ENCODE peak calls at places on chromosomes 7 and 10, in nine cellular contexts. One of them, this sample, is unnamed.

GRCh38 chr7:20217193-20217948 is at the start of gene MACC1:
- DNase-seq in left cardiac atrium: no peak
- DNase-seq in hippocampal formation: no peak
- DNase-seq in posterior cingulate gyrus: no peak
- DNase-seq in T-helper 2 cell treated with Interferon-gamma antibody and Interleukin-4, amounts not matched to agents 5 μg/mL and 100 μg/mL, for 36 hours: no peak
- DNase-seq in activated T-cell treated with anti-CD3 and anti-CD28 coated beads, Interleukin-2, amount 50 U/mL, for 48 hours: no peak
- DNase-seq in naive thymus-derived CD8-positive, alpha-beta T cell: no peak
- DNase-seq in cardiac muscle cell: peak
- DNase-seq in heart left ventricle: no peak
- DNase-seq in this sample: no peak

GRCh38 chr10:48400129-48400849 is 93.8 kb downstream of the MAPK8 start:
- DNase-seq in posterior cingulate gyrus: no peak
- DNase-seq in naive thymus-derived CD8-positive, alpha-beta T cell: no peak
- DNase-seq in hippocampal formation: no peak
- DNase-seq in activated T-cell treated with anti-CD3 and anti-CD28 coated beads, Interleukin-2, amount 50 U/mL, for 48 hours: no peak
- DNase-seq in left cardiac atrium: no peak
- DNase-seq in heart left ventricle: no peak
- DNase-seq in T-helper 2 cell treated with Interferon-gamma antibody and Interleukin-4, amounts not matched to agents 5 μg/mL and 100 μg/mL, for 36 hours: no peak
- DNase-seq in cardiac muscle cell: no peak
- DNase-seq in this sample: no peak

GRCh38 chr10:29100505-29100904 is 188.4 kb upstream of the LYZL1 start:
- DNase-seq in heart left ventricle: no peak
- DNase-seq in hippocampal formation: no peak
- DNase-seq in posterior cingulate gyrus: no peak
- DNase-seq in cardiac muscle cell: no peak
- DNase-seq in T-helper 2 cell treated with Interferon-gamma antibody and Interleukin-4, amounts not matched to agents 5 μg/mL and 100 μg/mL, for 36 hours: no peak
- DNase-seq in naive thymus-derived CD8-positive, alpha-beta T cell: no peak
- DNase-seq in left cardiac atrium: no peak
- DNase-seq in activated T-cell treated with anti-CD3 and anti-CD28 coated beads, Interleukin-2, amount 50 U/mL, for 48 hours: no peak
- DNase-seq in this sample: no peak

GRCh38 chr7:41612386-41612785 is 90.5 kb downstream of the INHBA start:
- DNase-seq in naive thymus-derived CD8-positive, alpha-beta T cell: no peak
- DNase-seq in heart left ventricle: no peak
- DNase-seq in posterior cingulate gyrus: no peak
- DNase-seq in cardiac muscle cell: no peak
- DNase-seq in left cardiac atrium: no peak
- DNase-seq in activated T-cell treated with anti-CD3 and anti-CD28 coated beads, Interleukin-2, amount 50 U/mL, for 48 hours: no peak
- DNase-seq in hippocampal formation: no peak
- DNase-seq in T-helper 2 cell treated with Interferon-gamma antibody and Interleukin-4, amounts not matched to agents 5 μg/mL and 100 μg/mL, for 36 hours: no peak
- DNase-seq in this sample: no peak

GRCh38 chr7:74290999-74291441 is 1.8 kb downstream of the CLIP2 start:
- DNase-seq in posterior cingulate gyrus: no peak
- DNase-seq in hippocampal formation: no peak
- DNase-seq in heart left ventricle: no peak
- DNase-seq in T-helper 2 cell treated with Interferon-gamma antibody and Interleukin-4, amounts not matched to agents 5 μg/mL and 100 μg/mL, for 36 hours: no peak
- DNase-seq in left cardiac atrium: no peak
- DNase-seq in cardiac muscle cell: no peak
- DNase-seq in naive thymus-derived CD8-positive, alpha-beta T cell: no peak
- DNase-seq in activated T-cell treated with anti-CD3 and anti-CD28 coated beads, Interleukin-2, amount 50 U/mL, for 48 hours: no peak
- DNase-seq in this sample: no peak

GRCh38 chr10:121683366-121683765 is 85.1 kb upstream of the FGFR2 start:
- DNase-seq in naive thymus-derived CD8-positive, alpha-beta T cell: no peak
- DNase-seq in heart left ventricle: no peak
- DNase-seq in activated T-cell treated with anti-CD3 and anti-CD28 coated beads, Interleukin-2, amount 50 U/mL, for 48 hours: no peak
- DNase-seq in hippocampal formation: no peak
- DNase-seq in T-helper 2 cell treated with Interferon-gamma antibody and Interleukin-4, amounts not matched to agents 5 μg/mL and 100 μg/mL, for 36 hours: no peak
- DNase-seq in posterior cingulate gyrus: no peak
- DNase-seq in left cardiac atrium: no peak
- DNase-seq in cardiac muscle cell: no peak
- DNase-seq in this sample: no peak

GRCh38 chr10:60781678-60782077 is 3.4 kb downstream of the CDK1 start:
- DNase-seq in activated T-cell treated with anti-CD3 and anti-CD28 coated beads, Interleukin-2, amount 50 U/mL, for 48 hours: no peak
- DNase-seq in posterior cingulate gyrus: no peak
- DNase-seq in heart left ventricle: no peak
- DNase-seq in naive thymus-derived CD8-positive, alpha-beta T cell: no peak
- DNase-seq in cardiac muscle cell: no peak
- DNase-seq in T-helper 2 cell treated with Interferon-gamma antibody and Interleukin-4, amounts not matched to agents 5 μg/mL and 100 μg/mL, for 36 hours: no peak
- DNase-seq in left cardiac atrium: no peak
- DNase-seq in hippocampal formation: no peak
- DNase-seq in this sample: no peak

GRCh38 chr10:77393821-77394501 is 243.6 kb downstream of the KCNMA1 start:
- DNase-seq in cardiac muscle cell: no peak
- DNase-seq in left cardiac atrium: no peak
- DNase-seq in activated T-cell treated with anti-CD3 and anti-CD28 coated beads, Interleukin-2, amount 50 U/mL, for 48 hours: no peak
- DNase-seq in heart left ventricle: no peak
- DNase-seq in hippocampal formation: no peak
- DNase-seq in T-helper 2 cell treated with Interferon-gamma antibody and Interleukin-4, amounts not matched to agents 5 μg/mL and 100 μg/mL, for 36 hours: no peak
- DNase-seq in naive thymus-derived CD8-positive, alpha-beta T cell: no peak
- DNase-seq in posterior cingulate gyrus: no peak
- DNase-seq in this sample: no peak

GRCh38 chr10:71921319-71922027 is 42.7 kb upstream of the CHST3 start:
- DNase-seq in naive thymus-derived CD8-positive, alpha-beta T cell: no peak
- DNase-seq in cardiac muscle cell: no peak
- DNase-seq in T-helper 2 cell treated with Interferon-gamma antibody and Interleukin-4, amounts not matched to agents 5 μg/mL and 100 μg/mL, for 36 hours: no peak
- DNase-seq in activated T-cell treated with anti-CD3 and anti-CD28 coated beads, Interleukin-2, amount 50 U/mL, for 48 hours: no peak
- DNase-seq in hippocampal formation: peak
- DNase-seq in heart left ventricle: peak
- DNase-seq in posterior cingulate gyrus: peak
- DNase-seq in left cardiac atrium: peak
- DNase-seq in this sample: peak

GRCh38 chr7:150744041-150744656 is 6.9 kb downstream of the GIMAP5 start:
- DNase-seq in left cardiac atrium: no peak
- DNase-seq in posterior cingulate gyrus: no peak
- DNase-seq in activated T-cell treated with anti-CD3 and anti-CD28 coated beads, Interleukin-2, amount 50 U/mL, for 48 hours: no peak
- DNase-seq in hippocampal formation: no peak
- DNase-seq in cardiac muscle cell: no peak
- DNase-seq in T-helper 2 cell treated with Interferon-gamma antibody and Interleukin-4, amounts not matched to agents 5 μg/mL and 100 μg/mL, for 36 hours: no peak
- DNase-seq in naive thymus-derived CD8-positive, alpha-beta T cell: no peak
- DNase-seq in heart left ventricle: no peak
- DNase-seq in this sample: no peak

GRCh38 chr7:135253851-135254815 is 20.5 kb downstream of the STRA8 start:
- DNase-seq in naive thymus-derived CD8-positive, alpha-beta T cell: no peak
- DNase-seq in left cardiac atrium: peak
- DNase-seq in activated T-cell treated with anti-CD3 and anti-CD28 coated beads, Interleukin-2, amount 50 U/mL, for 48 hours: no peak
- DNase-seq in hippocampal formation: peak
- DNase-seq in posterior cingulate gyrus: peak
- DNase-seq in T-helper 2 cell treated with Interferon-gamma antibody and Interleukin-4, amounts not matched to agents 5 μg/mL and 100 μg/mL, for 36 hours: no peak
- DNase-seq in cardiac muscle cell: peak
- DNase-seq in heart left ventricle: peak
- DNase-seq in this sample: peak

GRCh38 chr10:44958196-44958896 is 1.3 kb upstream of the RASSF4 start:
- DNase-seq in left cardiac atrium: no peak
- DNase-seq in posterior cingulate gyrus: no peak
- DNase-seq in T-helper 2 cell treated with Interferon-gamma antibody and Interleukin-4, amounts not matched to agents 5 μg/mL and 100 μg/mL, for 36 hours: no peak
- DNase-seq in naive thymus-derived CD8-positive, alpha-beta T cell: no peak
- DNase-seq in hippocampal formation: no peak
- DNase-seq in cardiac muscle cell: no peak
- DNase-seq in heart left ventricle: peak
- DNase-seq in activated T-cell treated with anti-CD3 and anti-CD28 coated beads, Interleukin-2, amount 50 U/mL, for 48 hours: no peak
- DNase-seq in this sample: no peak

GRCh38 chr7:27210441-27211083 is 10.7 kb upstream of the HOXA13 start:
- DNase-seq in activated T-cell treated with anti-CD3 and anti-CD28 coated beads, Interleukin-2, amount 50 U/mL, for 48 hours: peak
- DNase-seq in left cardiac atrium: peak
- DNase-seq in heart left ventricle: no peak
- DNase-seq in hippocampal formation: no peak
- DNase-seq in posterior cingulate gyrus: no peak
- DNase-seq in cardiac muscle cell: peak
- DNase-seq in T-helper 2 cell treated with Interferon-gamma antibody and Interleukin-4, amounts not matched to agents 5 μg/mL and 100 μg/mL, for 36 hours: peak
- DNase-seq in naive thymus-derived CD8-positive, alpha-beta T cell: no peak
- DNase-seq in this sample: no peak

GRCh38 chr7:157044151-157044687 is 33.8 kb upstream of the MNX1 start:
- DNase-seq in heart left ventricle: no peak
- DNase-seq in cardiac muscle cell: no peak
- DNase-seq in T-helper 2 cell treated with Interferon-gamma antibody and Interleukin-4, amounts not matched to agents 5 μg/mL and 100 μg/mL, for 36 hours: no peak
- DNase-seq in naive thymus-derived CD8-positive, alpha-beta T cell: no peak
- DNase-seq in left cardiac atrium: no peak
- DNase-seq in hippocampal formation: no peak
- DNase-seq in posterior cingulate gyrus: no peak
- DNase-seq in activated T-cell treated with anti-CD3 and anti-CD28 coated beads, Interleukin-2, amount 50 U/mL, for 48 hours: no peak
- DNase-seq in this sample: no peak

GRCh38 chr7:24549961-24550360 is 23.3 kb upstream of the PALS2 start:
- DNase-seq in hippocampal formation: no peak
- DNase-seq in activated T-cell treated with anti-CD3 and anti-CD28 coated beads, Interleukin-2, amount 50 U/mL, for 48 hours: no peak
- DNase-seq in T-helper 2 cell treated with Interferon-gamma antibody and Interleukin-4, amounts not matched to agents 5 μg/mL and 100 μg/mL, for 36 hours: no peak
- DNase-seq in naive thymus-derived CD8-positive, alpha-beta T cell: no peak
- DNase-seq in posterior cingulate gyrus: no peak
- DNase-seq in heart left ventricle: no peak
- DNase-seq in cardiac muscle cell: no peak
- DNase-seq in left cardiac atrium: no peak
- DNase-seq in this sample: no peak

GRCh38 chr7:55236454-55236853 is 128.7 kb upstream of the LANCL2 start:
- DNase-seq in left cardiac atrium: no peak
- DNase-seq in naive thymus-derived CD8-positive, alpha-beta T cell: no peak
- DNase-seq in hippocampal formation: no peak
- DNase-seq in heart left ventricle: no peak
- DNase-seq in T-helper 2 cell treated with Interferon-gamma antibody and Interleukin-4, amounts not matched to agents 5 μg/mL and 100 μg/mL, for 36 hours: no peak
- DNase-seq in activated T-cell treated with anti-CD3 and anti-CD28 coated beads, Interleukin-2, amount 50 U/mL, for 48 hours: no peak
- DNase-seq in posterior cingulate gyrus: no peak
- DNase-seq in cardiac muscle cell: no peak
- DNase-seq in this sample: no peak

GRCh38 chr10:78774999-78775711 is 293.6 kb upstream of the ZMIZ1 start:
- DNase-seq in left cardiac atrium: no peak
- DNase-seq in posterior cingulate gyrus: no peak
- DNase-seq in cardiac muscle cell: peak
- DNase-seq in heart left ventricle: no peak
- DNase-seq in T-helper 2 cell treated with Interferon-gamma antibody and Interleukin-4, amounts not matched to agents 5 μg/mL and 100 μg/mL, for 36 hours: no peak
- DNase-seq in activated T-cell treated with anti-CD3 and anti-CD28 coated beads, Interleukin-2, amount 50 U/mL, for 48 hours: no peak
- DNase-seq in hippocampal formation: no peak
- DNase-seq in naive thymus-derived CD8-positive, alpha-beta T cell: no peak
- DNase-seq in this sample: no peak

GRCh38 chr10:19654576-19654975 is 161.7 kb upstream of the PLXDC2 start:
- DNase-seq in cardiac muscle cell: no peak
- DNase-seq in activated T-cell treated with anti-CD3 and anti-CD28 coated beads, Interleukin-2, amount 50 U/mL, for 48 hours: no peak
- DNase-seq in posterior cingulate gyrus: no peak
- DNase-seq in left cardiac atrium: no peak
- DNase-seq in T-helper 2 cell treated with Interferon-gamma antibody and Interleukin-4, amounts not matched to agents 5 μg/mL and 100 μg/mL, for 36 hours: no peak
- DNase-seq in hippocampal formation: no peak
- DNase-seq in naive thymus-derived CD8-positive, alpha-beta T cell: no peak
- DNase-seq in heart left ventricle: no peak
- DNase-seq in this sample: no peak

GRCh38 chr7:156173346-156173745 is 361.1 kb upstream of the SHH start:
- DNase-seq in activated T-cell treated with anti-CD3 and anti-CD28 coated beads, Interleukin-2, amount 50 U/mL, for 48 hours: no peak
- DNase-seq in naive thymus-derived CD8-positive, alpha-beta T cell: no peak
- DNase-seq in posterior cingulate gyrus: no peak
- DNase-seq in cardiac muscle cell: no peak
- DNase-seq in heart left ventricle: no peak
- DNase-seq in T-helper 2 cell treated with Interferon-gamma antibody and Interleukin-4, amounts not matched to agents 5 μg/mL and 100 μg/mL, for 36 hours: no peak
- DNase-seq in left cardiac atrium: no peak
- DNase-seq in hippocampal formation: no peak
- DNase-seq in this sample: no peak

This sample was measured in stromal cell of bone marrow.